ENCODE peak calls at places on chromosomes 4 and X, in six cellular contexts. One of them, this sample, is unnamed.

GRCh38 chr4:1179089-1179441 is 6.7 kb upstream of the SPON2 start:
- DNase-seq in heart right ventricle: peak; percentile 44
- DNase-seq in endothelial cell: no peak
- DNase-seq in activated naive CD8-positive, alpha-beta T cell treated with anti-CD3 and anti-CD28 coated beads, Interleukin-2, amount 50 U/mL, for 16 hours: no peak
- DNase-seq in stimulated activated CD4-positive, alpha-beta T cell treated with anti-CD3 and anti-CD28 coated beads, Interleukin-1b, Interleukin-23, amount 100 ng/mL, for 48 hours: no peak
- DNase-seq in activated CD4-positive, CD25-positive, alpha-beta regulatory T cell treated with anti-CD3 and anti-CD28 coated beads, Interleukin-2, amount 50 U/mL, for 16 hours: no peak
- DNase-seq in this sample: no peak

GRCh38 chrX:55057691-55058249 is 17.1 kb upstream of the PAGE2B start:
- DNase-seq in heart right ventricle: no peak
- DNase-seq in endothelial cell: peak; percentile 7
- DNase-seq in activated naive CD8-positive, alpha-beta T cell treated with anti-CD3 and anti-CD28 coated beads, Interleukin-2, amount 50 U/mL, for 16 hours: no peak
- DNase-seq in stimulated activated CD4-positive, alpha-beta T cell treated with anti-CD3 and anti-CD28 coated beads, Interleukin-1b, Interleukin-23, amount 100 ng/mL, for 48 hours: peak; percentile 5
- DNase-seq in activated CD4-positive, CD25-positive, alpha-beta regulatory T cell treated with anti-CD3 and anti-CD28 coated beads, Interleukin-2, amount 50 U/mL, for 16 hours: no peak
- DNase-seq in this sample: no peak

GRCh38 chr4:126180642-126181041 is 865.9 kb downstream of the FAT4 start:
- DNase-seq in heart right ventricle: no peak
- DNase-seq in endothelial cell: no peak
- DNase-seq in activated naive CD8-positive, alpha-beta T cell treated with anti-CD3 and anti-CD28 coated beads, Interleukin-2, amount 50 U/mL, for 16 hours: no peak
- DNase-seq in stimulated activated CD4-positive, alpha-beta T cell treated with anti-CD3 and anti-CD28 coated beads, Interleukin-1b, Interleukin-23, amount 100 ng/mL, for 48 hours: no peak
- DNase-seq in activated CD4-positive, CD25-positive, alpha-beta regulatory T cell treated with anti-CD3 and anti-CD28 coated beads, Interleukin-2, amount 50 U/mL, for 16 hours: no peak
- DNase-seq in this sample: no peak

GRCh38 chr4:4386296-4386735 is 586 bp upstream of the NSG1 start:
- DNase-seq in heart right ventricle: no peak
- DNase-seq in endothelial cell: peak; percentile 15
- DNase-seq in activated naive CD8-positive, alpha-beta T cell treated with anti-CD3 and anti-CD28 coated beads, Interleukin-2, amount 50 U/mL, for 16 hours: no peak
- DNase-seq in stimulated activated CD4-positive, alpha-beta T cell treated with anti-CD3 and anti-CD28 coated beads, Interleukin-1b, Interleukin-23, amount 100 ng/mL, for 48 hours: no peak
- DNase-seq in activated CD4-positive, CD25-positive, alpha-beta regulatory T cell treated with anti-CD3 and anti-CD28 coated beads, Interleukin-2, amount 50 U/mL, for 16 hours: no peak
- DNase-seq in this sample: peak; percentile 65

GRCh38 chrX:45009371-45010000 is 136.5 kb downstream of the KDM6A start:
- DNase-seq in heart right ventricle: no peak
- DNase-seq in endothelial cell: no peak
- DNase-seq in activated naive CD8-positive, alpha-beta T cell treated with anti-CD3 and anti-CD28 coated beads, Interleukin-2, amount 50 U/mL, for 16 hours: no peak
- DNase-seq in stimulated activated CD4-positive, alpha-beta T cell treated with anti-CD3 and anti-CD28 coated beads, Interleukin-1b, Interleukin-23, amount 100 ng/mL, for 48 hours: no peak
- DNase-seq in activated CD4-positive, CD25-positive, alpha-beta regulatory T cell treated with anti-CD3 and anti-CD28 coated beads, Interleukin-2, amount 50 U/mL, for 16 hours: no peak
- DNase-seq in this sample: no peak

GRCh38 chrX:55867708-55868107 is 150.2 kb downstream of the RRAGB start:
- DNase-seq in heart right ventricle: no peak
- DNase-seq in endothelial cell: no peak
- DNase-seq in activated naive CD8-positive, alpha-beta T cell treated with anti-CD3 and anti-CD28 coated beads, Interleukin-2, amount 50 U/mL, for 16 hours: no peak
- DNase-seq in stimulated activated CD4-positive, alpha-beta T cell treated with anti-CD3 and anti-CD28 coated beads, Interleukin-1b, Interleukin-23, amount 100 ng/mL, for 48 hours: no peak
- DNase-seq in activated CD4-positive, CD25-positive, alpha-beta regulatory T cell treated with anti-CD3 and anti-CD28 coated beads, Interleukin-2, amount 50 U/mL, for 16 hours: no peak
- DNase-seq in this sample: no peak

GRCh38 chr4:92618968-92619367 is 315.2 kb downstream of the GRID2 start:
- DNase-seq in heart right ventricle: no peak
- DNase-seq in endothelial cell: no peak
- DNase-seq in activated naive CD8-positive, alpha-beta T cell treated with anti-CD3 and anti-CD28 coated beads, Interleukin-2, amount 50 U/mL, for 16 hours: no peak
- DNase-seq in stimulated activated CD4-positive, alpha-beta T cell treated with anti-CD3 and anti-CD28 coated beads, Interleukin-1b, Interleukin-23, amount 100 ng/mL, for 48 hours: no peak
- DNase-seq in activated CD4-positive, CD25-positive, alpha-beta regulatory T cell treated with anti-CD3 and anti-CD28 coated beads, Interleukin-2, amount 50 U/mL, for 16 hours: no peak
- DNase-seq in this sample: no peak

GRCh38 chrX:69618803-69619202 is 2.9 kb downstream of the EDA start:
- DNase-seq in heart right ventricle: no peak
- DNase-seq in endothelial cell: no peak
- DNase-seq in activated naive CD8-positive, alpha-beta T cell treated with anti-CD3 and anti-CD28 coated beads, Interleukin-2, amount 50 U/mL, for 16 hours: no peak
- DNase-seq in stimulated activated CD4-positive, alpha-beta T cell treated with anti-CD3 and anti-CD28 coated beads, Interleukin-1b, Interleukin-23, amount 100 ng/mL, for 48 hours: no peak
- DNase-seq in activated CD4-positive, CD25-positive, alpha-beta regulatory T cell treated with anti-CD3 and anti-CD28 coated beads, Interleukin-2, amount 50 U/mL, for 16 hours: no peak
- DNase-seq in this sample: no peak

GRCh38 chr4:138815811-138816210 is 199.8 kb upstream of the NOCT start:
- DNase-seq in heart right ventricle: no peak
- DNase-seq in endothelial cell: no peak
- DNase-seq in activated naive CD8-positive, alpha-beta T cell treated with anti-CD3 and anti-CD28 coated beads, Interleukin-2, amount 50 U/mL, for 16 hours: no peak
- DNase-seq in stimulated activated CD4-positive, alpha-beta T cell treated with anti-CD3 and anti-CD28 coated beads, Interleukin-1b, Interleukin-23, amount 100 ng/mL, for 48 hours: no peak
- DNase-seq in activated CD4-positive, CD25-positive, alpha-beta regulatory T cell treated with anti-CD3 and anti-CD28 coated beads, Interleukin-2, amount 50 U/mL, for 16 hours: no peak
- DNase-seq in this sample: no peak